ENCODE peak calls at places on chromosomes 3 and 15, in nine cellular contexts. I is osteocyte; H is renal cortical epithelial cell; T is activated gamma-delta T cell treated with Interleukin-2 at 50 U/mL for 16 hours; K is MCF 10A; D is NCI-H146; B is fibroblast of mammary gland; O is activated T-cell treated with anti-CD3 and anti-CD28 coated beads, Interleukin-2, amount 50 U/mL, for 48 hours; Z is ELR. C is an unnamed sample.

GRCh38 chr15:48406911-48407310 is 75.7 kb downstream of the DUT start:
- DNase-seq in I (no peak), H (no peak), T (no peak), K (no peak), D (peak), B (no peak), O (no peak), Z (peak), C (no peak)

GRCh38 chr3:169945313-169945712 is 21.3 kb upstream of the SEC62 start:
- DNase-seq in I (no peak), H (peak), T (peak), K (no peak), D (no peak), B (peak), O (peak), Z (no peak), C (no peak)

GRCh38 chr3:9224490-9224889 is 25.0 kb downstream of the SRGAP3 start:
- DNase-seq in I (no peak), H (no peak), T (no peak), K (peak), D (no peak), B (peak), O (peak), Z (peak), C (no peak)

GRCh38 chr3:30167511-30168135 is 438.8 kb upstream of the TGFBR2 start:
- DNase-seq in I (no peak), H (peak), T (no peak), K (peak), D (peak), B (peak), O (no peak), Z (peak), C (no peak)

GRCh38 chr15:70501849-70502248 is 261.5 kb downstream of the UACA start:
- DNase-seq in I (no peak), H (no peak), T (no peak), K (no peak), D (no peak), B (no peak), O (no peak), Z (no peak), C (no peak)

GRCh38 chr15:69490356-69491050 is 37.9 kb downstream of the RPLP1 start:
- DNase-seq in I (no peak), H (no peak), T (no peak), K (no peak), D (no peak), B (no peak), O (no peak), Z (no peak), C (no peak)

GRCh38 chr15:74609938-74610301 is 5.7 kb upstream of the CLK3 start:
- DNase-seq in I (no peak), H (no peak), T (no peak), K (no peak), D (no peak), B (no peak), O (no peak), Z (no peak), C (no peak)

GRCh38 chr3:134932035-134932434 is 137.0 kb downstream of the EPHB1 start:
- DNase-seq in I (no peak), H (no peak), T (no peak), K (no peak), D (no peak), B (no peak), O (no peak), Z (no peak), C (no peak)

GRCh38 chr3:39192490-39193092 is at the start of gene XIRP1:
- DNase-seq in I (no peak), H (no peak), T (no peak), K (no peak), D (no peak), B (peak), O (peak), Z (peak), C (no peak)

GRCh38 chr3:172449468-172450149 is 1.4 kb upstream of the GHSR start:
- DNase-seq in I (no peak), H (peak), T (no peak), K (no peak), D (no peak), B (peak), O (peak), Z (peak), C (no peak)

GRCh38 chr15:40875996-40876740 is 2.1 kb upstream of the RHOV start:
- DNase-seq in I (no peak), H (peak), T (no peak), K (peak), D (no peak), B (no peak), O (no peak), Z (peak), C (no peak)

GRCh38 chr3:4508048-4508981 is 15.2 kb downstream of the ITPR1 start:
- DNase-seq in I (no peak), H (no peak), T (no peak), K (no peak), D (no peak), B (no peak), O (no peak), Z (no peak), C (no peak)

GRCh38 chr3:88061749-88062148 is 2.7 kb downstream of the ZNF654 start:
- DNase-seq in I (no peak), H (no peak), T (no peak), K (no peak), D (no peak), B (no peak), O (no peak), Z (peak), C (no peak)

GRCh38 chr3:197135212-197135611 is 105.6 kb upstream of the MELTF start:
- DNase-seq in I (no peak), H (no peak), T (no peak), K (no peak), D (no peak), B (peak), O (no peak), Z (no peak), C (no peak)

GRCh38 chr3:44159901-44160300 is 81.8 kb upstream of the TOPAZ1 start:
- DNase-seq in I (no peak), H (no peak), T (no peak), K (no peak), D (no peak), B (no peak), O (no peak), Z (no peak), C (no peak)

GRCh38 chr3:22284559-22284958 is 533.5 kb upstream of the ZNF385D start:
- DNase-seq in I (no peak), H (peak), T (no peak), K (peak), D (no peak), B (peak), O (no peak), Z (peak), C (no peak)

GRCh38 chr3:86961297-86961696 is 29.7 kb downstream of the VGLL3 start:
- DNase-seq in I (no peak), H (no peak), T (no peak), K (no peak), D (no peak), B (no peak), O (no peak), Z (peak), C (no peak)

GRCh38 chr3:51687472-51688205 is 16.6 kb downstream of the TEX264 start:
- DNase-seq in I (no peak), H (no peak), T (no peak), K (no peak), D (no peak), B (no peak), O (no peak), Z (peak), C (no peak)

GRCh38 chr3:171646357-171647133 is 163.7 kb downstream of the PLD1 start:
- DNase-seq in I (no peak), H (peak), T (no peak), K (peak), D (peak), B (peak), O (no peak), Z (peak), C (peak)

GRCh38 chr15:79948095-79948695 is 22.8 kb downstream of the BCL2A1 start:
- DNase-seq in I (no peak), H (peak), T (no peak), K (no peak), D (no peak), B (no peak), O (no peak), Z (peak), C (no peak)

GRCh38 chr3:69710153-69710977 is 28.9 kb upstream of the MITF start:
- DNase-seq in I (no peak), H (peak), T (no peak), K (no peak), D (no peak), B (peak), O (no peak), Z (no peak), C (no peak)

GRCh38 chr3:38698061-38698460 is 48.6 kb upstream of the SCN5A start:
- DNase-seq in I (no peak), H (no peak), T (no peak), K (no peak), D (no peak), B (no peak), O (no peak), Z (no peak), C (no peak)

GRCh38 chr3:58560771-58561311 is 16.4 kb downstream of the FAM107A start:
- DNase-seq in I (peak), H (peak), T (no peak), K (peak), D (no peak), B (peak), O (no peak), Z (peak), C (peak)

GRCh38 chr3:38746641-38747040 is 69.4 kb downstream of the SCN10A start:
- DNase-seq in I (no peak), H (no peak), T (no peak), K (no peak), D (no peak), B (no peak), O (no peak), Z (no peak), C (no peak)

GRCh38 chr3:73419179-73419803 is 205.4 kb downstream of the PDZRN3 start:
- DNase-seq in I (no peak), H (no peak), T (no peak), K (no peak), D (no peak), B (peak), O (no peak), Z (peak), C (no peak)

GRCh38 chr3:64187065-64187959 is 38.0 kb downstream of the PRICKLE2 start:
- DNase-seq in I (peak), H (peak), T (no peak), K (peak), D (no peak), B (peak), O (no peak), Z (peak), C (no peak)